ENCODE peak calls at places on chromosomes 6 and 20, in eight cellular contexts. A is PC-9; P is vagina; F is iPS-NIHi11; U is NCI-H1092 treated with DMSO at 0.1 percent for 48 hours; C is AG08395; L is left colon; N is activated naive CD4-positive, alpha-beta T cell. O is an unnamed sample.

GRCh38 chr6:30319146-30319835 is 7.4 kb upstream of the TRIM39 start:
- DNase-seq in A (no peak), P (no peak), F (peak), U (no peak), C (no peak), L (no peak), N (no peak), O (no peak)

GRCh38 chr20:32201977-32202363 is 5.6 kb downstream of the PLAGL2 start:
- DNase-seq in A (no peak), P (no peak), F (no peak), U (no peak), C (no peak), L (no peak), N (no peak), O (no peak)

GRCh38 chr20:8693709-8694108 is 375.2 kb upstream of the PLCB4 start:
- DNase-seq in A (no peak), P (no peak), F (no peak), U (no peak), C (peak), L (no peak), N (no peak), O (no peak)

GRCh38 chr6:45896783-45897441 is 118.7 kb downstream of the CLIC5 start:
- DNase-seq in A (no peak), P (no peak), F (no peak), U (no peak), C (peak), L (no peak), N (no peak), O (no peak)

GRCh38 chr6:90135672-90136071 is 161.0 kb downstream of the BACH2 start:
- DNase-seq in A (no peak), P (no peak), F (no peak), U (no peak), C (peak), L (no peak), N (no peak), O (no peak)

GRCh38 chr6:90285611-90286381 is 10.8 kb downstream of the BACH2 start:
- DNase-seq in A (peak), P (no peak), F (peak), U (no peak), C (peak), L (peak), N (peak), O (peak)

GRCh38 chr6:16974729-16975359 is 127.0 kb upstream of the STMND1 start:
- DNase-seq in A (no peak), P (no peak), F (no peak), U (no peak), C (no peak), L (no peak), N (no peak), O (no peak)

GRCh38 chr6:24547243-24547642 is 52.5 kb downstream of the ALDH5A1 start:
- DNase-seq in A (no peak), P (no peak), F (peak), U (no peak), C (no peak), L (no peak), N (peak), O (peak)

GRCh38 chr6:31615748-31616147 is 714 bp downstream of the AIF1 start:
- DNase-seq in A (no peak), P (no peak), F (no peak), U (no peak), C (no peak), L (no peak), N (no peak), O (peak)

GRCh38 chr6:26067367-26067766 is 19.9 kb upstream of the HFE start:
- DNase-seq in A (peak), P (no peak), F (no peak), U (no peak), C (no peak), L (no peak), N (no peak), O (no peak)

GRCh38 chr6:36848658-36849441 is 9.6 kb upstream of the CPNE5 start:
- DNase-seq in A (peak), P (no peak), F (peak), U (no peak), C (no peak), L (peak), N (no peak), O (no peak)

GRCh38 chr20:13397300-13397724 is 176.2 kb downstream of the ISM1 start:
- DNase-seq in A (no peak), P (no peak), F (no peak), U (no peak), C (peak), L (no peak), N (no peak), O (no peak)

GRCh38 chr6:133610271-133610840 is 278.6 kb upstream of the TCF21 start:
- DNase-seq in A (no peak), P (no peak), F (no peak), U (no peak), C (peak), L (no peak), N (no peak), O (no peak)

GRCh38 chr20:50121858-50122271 is 8.9 kb upstream of the UBE2V1 start:
- DNase-seq in A (no peak), P (no peak), F (peak), U (no peak), C (peak), L (no peak), N (no peak), O (no peak)

GRCh38 chr20:24990810-24991252 is 1.7 kb downstream of the APMAP start:
- DNase-seq in A (no peak), P (peak), F (no peak), U (no peak), C (no peak), L (no peak), N (no peak), O (no peak)

GRCh38 chr6:20349225-20349624 is 52.5 kb upstream of the E2F3 start:
- DNase-seq in A (no peak), P (no peak), F (no peak), U (no peak), C (no peak), L (no peak), N (no peak), O (no peak)

GRCh38 chr20:64115171-64115911 is 8.0 kb upstream of the NPBWR2 start:
- DNase-seq in A (no peak), P (no peak), F (peak), U (peak), C (no peak), L (no peak), N (no peak), O (peak)

GRCh38 chr6:40999498-41000070 is 39.4 kb downstream of the UNC5CL start:
- DNase-seq in A (no peak), P (peak), F (peak), U (no peak), C (peak), L (peak), N (no peak), O (no peak)

GRCh38 chr6:115582386-115582785 is 478.3 kb downstream of the FRK start:
- DNase-seq in A (no peak), P (no peak), F (no peak), U (no peak), C (no peak), L (no peak), N (no peak), O (no peak)

GRCh38 chr6:158249437-158249836 is 62.8 kb upstream of the TULP4 start:
- DNase-seq in A (no peak), P (no peak), F (no peak), U (no peak), C (no peak), L (no peak), N (no peak), O (no peak)